ENCODE peak calls at places on chromosomes 5 and 9, in four cellular contexts. A, H, D and Z are unnamed samples.
A peak's percentile ranks its signal among the peaks of the same experiment; 100 is the strongest.

GRCh38 chr5:132680780-132681475 is 7.1 kb downstream of the IL4 start:
- DNase-seq in A (no peak), H (no peak), D (no peak), Z (no peak)

GRCh38 chr5:140251527-140251973 is 51.4 kb downstream of the PFDN1 start:
- DNase-seq in A (peak; percentile 40), H (peak; percentile 80), D (peak; percentile 47), Z (peak; percentile 16)

GRCh38 chr9:20988916-20989315 is 42.5 kb downstream of the HACD4 start:
- DNase-seq in A (no peak), H (no peak), D (no peak), Z (no peak)

GRCh38 chr9:98569070-98569469 is 139.7 kb downstream of the GABBR2 start:
- DNase-seq in A (no peak), H (no peak), D (no peak), Z (no peak)

GRCh38 chr5:8831854-8832253 is 714.0 kb downstream of the SEMA5A start:
- DNase-seq in A (no peak), H (no peak), D (no peak), Z (no peak)

GRCh38 chr5:68459093-68459492 is 243.5 kb downstream of the PIK3R1 start:
- DNase-seq in A (no peak), H (no peak), D (no peak), Z (no peak)

GRCh38 chr5:149838881-149839739 is 105.5 kb downstream of the PDE6A start:
- DNase-seq in A (no peak), H (no peak), D (peak; percentile 50), Z (no peak)

GRCh38 chr9:127214421-127215265 is 49.9 kb upstream of the GARNL3 start:
- DNase-seq in A (no peak), H (peak; percentile 12), D (peak; percentile 68), Z (no peak)

GRCh38 chr5:26295541-26295940 is 742.8 kb downstream of the CDH9 start:
- DNase-seq in A (no peak), H (no peak), D (no peak), Z (no peak)

GRCh38 chr9:113991714-113992113 is 86.4 kb downstream of the AMBP start:
- DNase-seq in A (no peak), H (no peak), D (no peak), Z (no peak)

GRCh38 chr5:131533844-131534243 is 101.2 kb downstream of the RAPGEF6 start:
- DNase-seq in A (no peak), H (peak; percentile 9), D (no peak), Z (no peak)

GRCh38 chr9:26163931-26164330 is 485.7 kb upstream of the TUSC1 start:
- DNase-seq in A (no peak), H (no peak), D (no peak), Z (no peak)

GRCh38 chr5:38414348-38414747 is 142.1 kb downstream of the LIFR start:
- DNase-seq in A (no peak), H (no peak), D (no peak), Z (no peak)

GRCh38 chr9:37370968-37371563 is 51.4 kb upstream of the GRHPR start:
- DNase-seq in A (no peak), H (no peak), D (no peak), Z (no peak)

GRCh38 chr9:105385372-105385985 is 62.4 kb upstream of the FSD1L start:
- DNase-seq in A (no peak), H (peak; percentile 71), D (no peak), Z (no peak)

GRCh38 chr5:124438390-124439380 is 307.8 kb downstream of the ZNF608 start:
- DNase-seq in A (no peak), H (no peak), D (no peak), Z (no peak)

GRCh38 chr9:3262831-3263544 is 262.8 kb downstream of the RFX3 start:
- DNase-seq in A (no peak), H (no peak), D (no peak), Z (no peak)

GRCh38 chr9:95087659-95088242 is 229.8 kb downstream of the FANCC start:
- DNase-seq in A (no peak), H (no peak), D (peak; percentile 50), Z (no peak)

GRCh38 chr5:3000631-3001030 is 249.2 kb upstream of the IRX2 start:
- DNase-seq in A (no peak), H (no peak), D (no peak), Z (no peak)

GRCh38 chr5:98503582-98503981 is 269.9 kb upstream of the RGMB start:
- DNase-seq in A (no peak), H (no peak), D (no peak), Z (no peak)

GRCh38 chr5:134538296-134538695 is 12.8 kb downstream of the JADE2 start:
- DNase-seq in A (no peak), H (no peak), D (no peak), Z (no peak)

GRCh38 chr5:177427919-177428573 is 1.6 kb downstream of the GRK6 start:
- DNase-seq in A (no peak), H (peak; percentile 28), D (no peak), Z (no peak)

GRCh38 chr5:148620696-148621095 is 33.6 kb downstream of the HTR4 start:
- DNase-seq in A (no peak), H (no peak), D (no peak), Z (peak; percentile 28)

GRCh38 chr9:114850871-114851270 is 45.0 kb upstream of the TNFSF15 start:
- DNase-seq in A (no peak), H (no peak), D (no peak), Z (no peak)

GRCh38 chr5:177023247-177023703 is 779 bp downstream of the ZNF346 start:
- DNase-seq in A (no peak), H (peak; percentile 9), D (peak; percentile 11), Z (peak; percentile 15)

GRCh38 chr5:106269252-106269843 is 1401.4 kb downstream of the EFNA5 start:
- DNase-seq in A (no peak), H (peak; percentile 19), D (no peak), Z (no peak)

GRCh38 chr5:65121880-65122436 is 353.2 kb downstream of the CWC27 start:
- DNase-seq in A (no peak), H (no peak), D (no peak), Z (no peak)

GRCh38 chr9:27059907-27060306 is 49.1 kb upstream of the TEK start:
- DNase-seq in A (no peak), H (no peak), D (no peak), Z (no peak)